ENCODE peak calls at places on chromosomes 12 and 14, in four cellular contexts. P is WTC11, Z is HepG2, L is HCT116. M is an unnamed sample.

GRCh38 chr12:123395236-123395635 is 11.3 kb downstream of the KMT5A start:
- DNase-seq in P (no peak), Z (no peak), L (no peak), M (no peak)

GRCh38 chr12:52312086-52312485 is 9.1 kb downstream of the KRT83 start:
- DNase-seq in P (no peak), Z (no peak), L (no peak), M (no peak)

GRCh38 chr12:93469386-93469785 is 2.1 kb downstream of the MRPL42 start:
- DNase-seq in P (no peak), Z (no peak), L (no peak), M (no peak)

GRCh38 chr12:97425802-97426484 is 36.7 kb upstream of the RMST start:
- DNase-seq in P (no peak), Z (no peak), L (no peak), M (no peak)

GRCh38 chr12:55816876-55817351 is 610 bp downstream of the SARNP start:
- DNase-seq in P (no peak), Z (no peak), L (no peak), M (peak)

GRCh38 chr12:23781118-23781517 is 168.4 kb downstream of the SOX5 start:
- DNase-seq in P (no peak), Z (no peak), L (no peak), M (no peak)

GRCh38 chr12:93829073-93829472 is 151.9 kb downstream of the CRADD start:
- DNase-seq in P (no peak), Z (no peak), L (no peak), M (no peak)

GRCh38 chr12:115337693-115338543 is 653.9 kb upstream of the TBX3 start:
- DNase-seq in P (no peak), Z (peak), L (peak), M (no peak)

GRCh38 chr12:74725154-74725553 is 187.5 kb downstream of the ATXN7L3B start:
- DNase-seq in P (no peak), Z (no peak), L (no peak), M (no peak)

GRCh38 chr12:65878540-65878939 is 54.3 kb downstream of the HMGA2 start:
- DNase-seq in P (peak), Z (no peak), L (no peak), M (no peak)

GRCh38 chr14:68627868-68628604 is 164.8 kb downstream of the ZFP36L1 start:
- DNase-seq in P (peak), Z (no peak), L (peak), M (no peak)

GRCh38 chr12:30357712-30358111 is 338.0 kb downstream of the IPO8 start:
- DNase-seq in P (no peak), Z (no peak), L (no peak), M (no peak)

GRCh38 chr12:75751769-75752471 is 240.5 kb upstream of the KRR1 start:
- DNase-seq in P (no peak), Z (peak), L (no peak), M (no peak)

GRCh38 chr12:131459666-131460365 is 251.1 kb upstream of the SFSWAP start:
- DNase-seq in P (no peak), Z (no peak), L (no peak), M (no peak)

GRCh38 chr12:47858511-47859266 is 39.0 kb upstream of the HDAC7 start:
- DNase-seq in P (no peak), Z (no peak), L (peak), M (no peak)

GRCh38 chr14:29648045-29648444 is 279.6 kb downstream of the PRKD1 start:
- DNase-seq in P (no peak), Z (no peak), L (no peak), M (no peak)

GRCh38 chr14:72892103-72892878 is 1.6 kb downstream of the DPF3 start:
- DNase-seq in P (peak), Z (no peak), L (no peak), M (peak)

GRCh38 chr14:102545461-102546265 is 36.1 kb upstream of the ANKRD9 start:
- DNase-seq in P (peak), Z (peak), L (no peak), M (no peak)

GRCh38 chr12:12415886-12416285 is 59.0 kb downstream of the BORCS5 start:
- DNase-seq in P (no peak), Z (no peak), L (no peak), M (no peak)

GRCh38 chr12:75684678-75685620 is 173.5 kb upstream of the KRR1 start:
- DNase-seq in P (no peak), Z (no peak), L (no peak), M (no peak)

GRCh38 chr14:56412453-56413434 is 166.9 kb upstream of the TMEM260 start:
- DNase-seq in P (no peak), Z (no peak), L (no peak), M (no peak)

GRCh38 chr14:94974893-94975292 is 182.4 kb downstream of the DICER1 start:
- DNase-seq in P (no peak), Z (no peak), L (no peak), M (no peak)

GRCh38 chr14:54567224-54567633 is 301 bp downstream of the SAMD4A start:
- DNase-seq in P (peak), Z (no peak), L (no peak), M (peak)

GRCh38 chr12:55847033-55847432 is 4.3 kb upstream of the MMP19 start:
- DNase-seq in P (no peak), Z (no peak), L (no peak), M (no peak)

GRCh38 chr12:119693006-119693405 is 25.1 kb downstream of the PRKAB1 start:
- DNase-seq in P (no peak), Z (no peak), L (no peak), M (no peak)

GRCh38 chr14:91371011-91371989 is 46.3 kb downstream of the CCDC88C start:
- DNase-seq in P (no peak), Z (no peak), L (no peak), M (peak)

GRCh38 chr14:30728471-30728870 is 106.4 kb downstream of the SCFD1 start:
- DNase-seq in P (no peak), Z (no peak), L (no peak), M (no peak)

GRCh38 chr14:83976223-83976770 is 1553.6 kb upstream of the FLRT2 start:
- DNase-seq in P (no peak), Z (no peak), L (no peak), M (no peak)

GRCh38 chr12:42960087-42960527 is 370.6 kb upstream of the PRICKLE1 start:
- DNase-seq in P (no peak), Z (no peak), L (peak), M (no peak)

GRCh38 chr14:92164958-92165357 is 43.2 kb downstream of the CPSF2 start:
- DNase-seq in P (no peak), Z (no peak), L (no peak), M (no peak)

GRCh38 chr12:57518920-57519757 is 1.2 kb downstream of the DDIT3 start:
- DNase-seq in P (peak), Z (peak), L (no peak), M (peak)

GRCh38 chr12:107684990-107685359 is 624 bp upstream of the PWP1 start:
- DNase-seq in P (no peak), Z (peak), L (peak), M (peak)

GRCh38 chr14:103398427-103399195 is 13.4 kb downstream of the MARK3 start:
- DNase-seq in P (no peak), Z (no peak), L (no peak), M (no peak)

GRCh38 chr14:64764641-64765520 is 60.7 kb downstream of the PLEKHG3 start:
- DNase-seq in P (peak), Z (peak), L (peak), M (peak)

GRCh38 chr12:106452309-106452708 is 94.8 kb downstream of the POLR3B start:
- DNase-seq in P (no peak), Z (no peak), L (no peak), M (peak)

GRCh38 chr12:124569375-124570148 is 2.1 kb upstream of the NCOR2 start:
- DNase-seq in P (no peak), Z (no peak), L (no peak), M (no peak)

GRCh38 chr14:100384819-100385813 is 62.0 kb downstream of the SLC25A47 start:
- DNase-seq in P (no peak), Z (peak), L (peak), M (no peak)

GRCh38 chr14:35336171-35337073 is 44.2 kb downstream of the PSMA6 start:
- DNase-seq in P (peak), Z (peak), L (no peak), M (no peak)

GRCh38 chr12:2641761-2642160 is 153.0 kb upstream of the FKBP4 start:
- DNase-seq in P (peak), Z (no peak), L (no peak), M (no peak)

GRCh38 chr12:2642176-2642892 is 152.4 kb upstream of the FKBP4 start:
- DNase-seq in P (peak), Z (no peak), L (no peak), M (no peak)

GRCh38 chr12:2640709-2641108 is 154.1 kb upstream of the FKBP4 start:
- DNase-seq in P (peak), Z (no peak), L (peak), M (no peak)

GRCh38 chr12:2640281-2640680 is 154.5 kb upstream of the FKBP4 start:
- DNase-seq in P (peak), Z (no peak), L (no peak), M (no peak)

GRCh38 chr12:2641209-2641608 is 153.6 kb upstream of the FKBP4 start:
- DNase-seq in P (peak), Z (no peak), L (peak), M (peak)
- TF ChIP-seq SP1 in P (no peak), Z (no peak), L (no peak), M (no peak)

GRCh38 chr12:71201136-71201679 is 43.4 kb upstream of the TSPAN8 start:
- DNase-seq in P (no peak), Z (no peak), L (no peak), M (no peak)
- TF ChIP-seq SP1 in P (no peak), Z (no peak), L (no peak), M (no peak)

GRCh38 chr14:105006831-105007592 is 13.9 kb downstream of the CDCA4 start:
- DNase-seq in P (no peak), Z (no peak), L (no peak), M (no peak)
- TF ChIP-seq SP1 in P (no peak), Z (no peak), L (no peak), M (no peak)

GRCh38 chr14:62099091-62099490 is 336.9 kb downstream of the SNAPC1 start:
- DNase-seq in P (no peak), Z (no peak), L (no peak), M (no peak)

GRCh38 chr14:62101189-62101588 is 339.0 kb downstream of the SNAPC1 start:
- DNase-seq in P (no peak), Z (no peak), L (no peak), M (no peak)

GRCh38 chr14:62097824-62098223 is 335.6 kb downstream of the SNAPC1 start:
- DNase-seq in P (no peak), Z (no peak), L (no peak), M (no peak)

GRCh38 chr14:62097072-62097471 is 334.9 kb downstream of the SNAPC1 start:
- DNase-seq in P (no peak), Z (no peak), L (no peak), M (no peak)

DNA sequence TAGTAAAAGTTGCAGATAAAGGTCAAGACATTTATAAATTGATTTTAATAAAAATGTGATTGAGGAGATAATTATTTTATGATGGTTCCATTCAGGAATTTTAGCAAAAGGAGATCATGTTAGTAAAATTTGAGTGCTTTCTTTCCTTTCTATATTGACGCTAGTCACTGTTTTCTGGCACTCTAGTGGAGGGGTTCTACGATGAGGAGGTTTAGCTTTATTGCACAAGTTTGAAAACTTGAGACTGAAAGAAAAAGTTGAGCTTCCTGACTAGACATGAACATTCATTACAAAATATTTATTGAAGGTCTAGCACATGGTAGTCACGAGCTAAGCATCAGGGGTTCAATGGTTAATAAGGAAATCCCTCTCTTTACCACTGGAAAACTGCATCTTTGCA is 336.1 kb downstream of the SNAPC1 start:
- DNase-seq in P (no peak), Z (no peak), L (no peak), M (no peak)
- TF ChIP-seq SP1 in P (no peak), Z (no peak), L (no peak), M (no peak)